ENCODE peak calls at places on chromosome 20, in eight cellular contexts. One of them, this sample, is unnamed. For H3K9me3, the result is how much of the 10 kb centered on the place peaks cover.

GRCh38 chr20:33438481-33438880 is 5.1 kb downstream of the SNTA1 start:
- DNase-seq in K562: peak
- DNase-seq in upper lobe of right lung: no peak
- DNase-seq in mucosa of descending colon: no peak
- DNase-seq in lower lobe of right lung: no peak
- DNase-seq in GM23248: no peak
- DNase-seq in naive thymus-derived CD4-positive, alpha-beta T cell: no peak
- DNase-seq in uterus: no peak
- DNase-seq in this sample: no peak

GRCh38 chr20:6665621-6666345 is 101.7 kb upstream of the BMP2 start:
- DNase-seq in K562: no peak
- DNase-seq in upper lobe of right lung: no peak
- DNase-seq in mucosa of descending colon: no peak
- DNase-seq in lower lobe of right lung: no peak
- DNase-seq in GM23248: no peak
- DNase-seq in naive thymus-derived CD4-positive, alpha-beta T cell: no peak
- DNase-seq in uterus: no peak
- DNase-seq in this sample: no peak

GRCh38 chr20:50625986-50626677 is 65.2 kb downstream of the RIPOR3 start:
- DNase-seq in K562: peak
- DNase-seq in upper lobe of right lung: no peak
- DNase-seq in mucosa of descending colon: peak
- DNase-seq in lower lobe of right lung: no peak
- DNase-seq in GM23248: peak
- DNase-seq in naive thymus-derived CD4-positive, alpha-beta T cell: no peak
- DNase-seq in uterus: peak
- DNase-seq in this sample: peak

GRCh38 chr20:48745330-48745729 is 82.5 kb downstream of the PREX1 start:
- DNase-seq in K562: no peak
- DNase-seq in upper lobe of right lung: no peak
- DNase-seq in mucosa of descending colon: no peak
- DNase-seq in lower lobe of right lung: no peak
- DNase-seq in GM23248: peak
- DNase-seq in naive thymus-derived CD4-positive, alpha-beta T cell: no peak
- DNase-seq in uterus: no peak
- DNase-seq in this sample: no peak

GRCh38 chr20:46546936-46547335 is 3.5 kb downstream of the OCSTAMP start:
- DNase-seq in K562: no peak
- DNase-seq in upper lobe of right lung: no peak
- DNase-seq in mucosa of descending colon: no peak
- DNase-seq in lower lobe of right lung: no peak
- DNase-seq in GM23248: no peak
- DNase-seq in naive thymus-derived CD4-positive, alpha-beta T cell: no peak
- DNase-seq in uterus: no peak
- DNase-seq in this sample: no peak

GRCh38 chr20:32965115-32965514 is 39.1 kb downstream of the SUN5 start:
- DNase-seq in K562: no peak
- DNase-seq in upper lobe of right lung: peak
- DNase-seq in mucosa of descending colon: no peak
- DNase-seq in lower lobe of right lung: no peak
- DNase-seq in GM23248: no peak
- DNase-seq in naive thymus-derived CD4-positive, alpha-beta T cell: no peak
- DNase-seq in uterus: no peak
- DNase-seq in this sample: no peak

GRCh38 chr20:9128586-9128985 is 59.7 kb downstream of the PLCB4 start:
- DNase-seq in K562: no peak
- DNase-seq in upper lobe of right lung: no peak
- DNase-seq in mucosa of descending colon: no peak
- DNase-seq in lower lobe of right lung: no peak
- DNase-seq in GM23248: no peak
- DNase-seq in naive thymus-derived CD4-positive, alpha-beta T cell: no peak
- DNase-seq in uterus: no peak
- DNase-seq in this sample: no peak

GRCh38 chr20:9323622-9324021 is 190.8 kb upstream of the LAMP5 start:
- DNase-seq in K562: peak
- DNase-seq in upper lobe of right lung: no peak
- DNase-seq in mucosa of descending colon: no peak
- DNase-seq in lower lobe of right lung: no peak
- DNase-seq in GM23248: peak
- DNase-seq in naive thymus-derived CD4-positive, alpha-beta T cell: no peak
- DNase-seq in uterus: no peak
- DNase-seq in this sample: peak

GRCh38 chr20:41654884-41655283 is 36.7 kb upstream of the CHD6 start:
- DNase-seq in K562: peak
- DNase-seq in upper lobe of right lung: no peak
- DNase-seq in mucosa of descending colon: peak
- DNase-seq in lower lobe of right lung: no peak
- DNase-seq in GM23248: peak
- DNase-seq in naive thymus-derived CD4-positive, alpha-beta T cell: no peak
- DNase-seq in uterus: no peak
- DNase-seq in this sample: no peak

DNA sequence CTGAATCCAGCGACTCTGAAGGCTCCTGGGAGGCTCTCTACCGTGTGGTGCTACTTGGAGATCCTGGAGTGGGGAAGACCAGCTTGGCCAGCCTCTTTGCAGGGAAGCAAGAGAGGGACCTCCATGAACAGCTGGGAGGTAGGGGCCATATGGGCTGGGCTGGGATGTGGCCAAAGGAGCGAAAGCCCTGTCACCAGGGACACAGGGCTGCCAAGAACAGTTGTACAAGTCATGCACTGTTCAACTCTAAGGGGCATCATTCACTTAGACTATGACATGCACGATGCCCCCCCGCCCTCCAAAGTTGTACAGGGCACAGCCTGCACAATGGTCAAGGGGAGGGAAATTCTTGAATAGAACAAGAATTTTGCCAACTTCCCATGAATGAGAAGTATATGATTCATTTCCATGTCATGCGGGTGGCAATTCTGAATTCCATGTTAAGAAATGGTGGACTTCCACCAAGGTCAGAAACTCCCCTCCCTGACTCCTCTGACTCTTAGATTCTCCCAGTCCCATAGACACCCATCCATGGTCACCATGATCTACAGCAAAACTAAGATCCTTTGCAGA is 1.6 kb downstream of the REM1 start:
- DNase-seq in K562: no peak
- DNase-seq in upper lobe of right lung: no peak
- DNase-seq in mucosa of descending colon: no peak
- DNase-seq in lower lobe of right lung: no peak
- DNase-seq in GM23248: no peak
- DNase-seq in naive thymus-derived CD4-positive, alpha-beta T cell: no peak
- DNase-seq in uterus: no peak
- DNase-seq in this sample: no peak
- H3K9me3 ChIP-seq in K562: under half
- H3K9me3 ChIP-seq in upper lobe of right lung: under half
- H3K9me3 ChIP-seq in mucosa of descending colon: under half
- H3K9me3 ChIP-seq in lower lobe of right lung: under half
- H3K9me3 ChIP-seq in GM23248: under half
- H3K9me3 ChIP-seq in naive thymus-derived CD4-positive, alpha-beta T cell: under half
- H3K9me3 ChIP-seq in uterus: under half
- H3K9me3 ChIP-seq in this sample: under half

GRCh38 chr20:19253316-19253715 is 40.9 kb downstream of the SLC24A3 start:
- DNase-seq in K562: no peak
- DNase-seq in upper lobe of right lung: no peak
- DNase-seq in mucosa of descending colon: no peak
- DNase-seq in lower lobe of right lung: no peak
- DNase-seq in GM23248: peak
- DNase-seq in naive thymus-derived CD4-positive, alpha-beta T cell: no peak
- DNase-seq in uterus: no peak
- DNase-seq in this sample: no peak
- H3K9me3 ChIP-seq in K562: under half
- H3K9me3 ChIP-seq in upper lobe of right lung: under half
- H3K9me3 ChIP-seq in mucosa of descending colon: under half
- H3K9me3 ChIP-seq in lower lobe of right lung: under half
- H3K9me3 ChIP-seq in GM23248: under half
- H3K9me3 ChIP-seq in naive thymus-derived CD4-positive, alpha-beta T cell: under half
- H3K9me3 ChIP-seq in uterus: under half
- H3K9me3 ChIP-seq in this sample: under half

GRCh38 chr20:43809206-43809819 is 82.5 kb upstream of the GTSF1L start:
- DNase-seq in K562: no peak
- DNase-seq in upper lobe of right lung: no peak
- DNase-seq in mucosa of descending colon: no peak
- DNase-seq in lower lobe of right lung: no peak
- DNase-seq in GM23248: no peak
- DNase-seq in naive thymus-derived CD4-positive, alpha-beta T cell: no peak
- DNase-seq in uterus: no peak
- DNase-seq in this sample: no peak
- H3K9me3 ChIP-seq in K562: under half
- H3K9me3 ChIP-seq in upper lobe of right lung: under half
- H3K9me3 ChIP-seq in mucosa of descending colon: under half
- H3K9me3 ChIP-seq in lower lobe of right lung: under half
- H3K9me3 ChIP-seq in GM23248: under half
- H3K9me3 ChIP-seq in naive thymus-derived CD4-positive, alpha-beta T cell: under half
- H3K9me3 ChIP-seq in uterus: under half
- H3K9me3 ChIP-seq in this sample: under half

GRCh38 chr20:23414526-23415188 is 6.6 kb downstream of the NAPB start:
- DNase-seq in K562: no peak
- DNase-seq in upper lobe of right lung: no peak
- DNase-seq in mucosa of descending colon: no peak
- DNase-seq in lower lobe of right lung: no peak
- DNase-seq in GM23248: no peak
- DNase-seq in naive thymus-derived CD4-positive, alpha-beta T cell: no peak
- DNase-seq in uterus: no peak
- DNase-seq in this sample: no peak
- H3K9me3 ChIP-seq in K562: under half
- H3K9me3 ChIP-seq in upper lobe of right lung: under half
- H3K9me3 ChIP-seq in mucosa of descending colon: under half
- H3K9me3 ChIP-seq in lower lobe of right lung: under half
- H3K9me3 ChIP-seq in GM23248: under half
- H3K9me3 ChIP-seq in naive thymus-derived CD4-positive, alpha-beta T cell: under half
- H3K9me3 ChIP-seq in uterus: under half
- H3K9me3 ChIP-seq in this sample: under half

GRCh38 chr20:59174975-59175374 is 11.4 kb downstream of the ZNF831 start:
- DNase-seq in K562: no peak
- DNase-seq in upper lobe of right lung: no peak
- DNase-seq in mucosa of descending colon: no peak
- DNase-seq in lower lobe of right lung: no peak
- DNase-seq in GM23248: no peak
- DNase-seq in naive thymus-derived CD4-positive, alpha-beta T cell: no peak
- DNase-seq in uterus: no peak
- DNase-seq in this sample: no peak
- H3K9me3 ChIP-seq in K562: under half
- H3K9me3 ChIP-seq in upper lobe of right lung: under half
- H3K9me3 ChIP-seq in mucosa of descending colon: under half
- H3K9me3 ChIP-seq in lower lobe of right lung: under half
- H3K9me3 ChIP-seq in GM23248: under half
- H3K9me3 ChIP-seq in naive thymus-derived CD4-positive, alpha-beta T cell: under half
- H3K9me3 ChIP-seq in uterus: under half
- H3K9me3 ChIP-seq in this sample: under half

GRCh38 chr20:59204201-59204894 is 40.7 kb downstream of the ZNF831 start:
- DNase-seq in K562: no peak
- DNase-seq in upper lobe of right lung: no peak
- DNase-seq in mucosa of descending colon: no peak
- DNase-seq in lower lobe of right lung: no peak
- DNase-seq in GM23248: no peak
- DNase-seq in naive thymus-derived CD4-positive, alpha-beta T cell: no peak
- DNase-seq in uterus: no peak
- DNase-seq in this sample: no peak
- H3K9me3 ChIP-seq in K562: under half
- H3K9me3 ChIP-seq in upper lobe of right lung: under half
- H3K9me3 ChIP-seq in mucosa of descending colon: under half
- H3K9me3 ChIP-seq in lower lobe of right lung: under half
- H3K9me3 ChIP-seq in GM23248: under half
- H3K9me3 ChIP-seq in naive thymus-derived CD4-positive, alpha-beta T cell: under half
- H3K9me3 ChIP-seq in uterus: under half
- H3K9me3 ChIP-seq in this sample: under half

GRCh38 chr20:1973921-1974440 is 19.9 kb downstream of the PDYN start:
- DNase-seq in K562: no peak
- DNase-seq in upper lobe of right lung: no peak
- DNase-seq in mucosa of descending colon: no peak
- DNase-seq in lower lobe of right lung: no peak
- DNase-seq in GM23248: no peak
- DNase-seq in naive thymus-derived CD4-positive, alpha-beta T cell: no peak
- DNase-seq in uterus: no peak
- DNase-seq in this sample: no peak

GRCh38 chr20:1968958-1969357 is 24.9 kb downstream of the PDYN start:
- DNase-seq in K562: no peak
- DNase-seq in upper lobe of right lung: no peak
- DNase-seq in mucosa of descending colon: no peak
- DNase-seq in lower lobe of right lung: no peak
- DNase-seq in GM23248: no peak
- DNase-seq in naive thymus-derived CD4-positive, alpha-beta T cell: no peak
- DNase-seq in uterus: no peak
- DNase-seq in this sample: no peak

GRCh38 chr20:1975251-1975650 is 18.6 kb downstream of the PDYN start:
- DNase-seq in K562: no peak
- DNase-seq in upper lobe of right lung: no peak
- DNase-seq in mucosa of descending colon: no peak
- DNase-seq in lower lobe of right lung: no peak
- DNase-seq in GM23248: no peak
- DNase-seq in naive thymus-derived CD4-positive, alpha-beta T cell: no peak
- DNase-seq in uterus: no peak
- DNase-seq in this sample: no peak

DNA sequence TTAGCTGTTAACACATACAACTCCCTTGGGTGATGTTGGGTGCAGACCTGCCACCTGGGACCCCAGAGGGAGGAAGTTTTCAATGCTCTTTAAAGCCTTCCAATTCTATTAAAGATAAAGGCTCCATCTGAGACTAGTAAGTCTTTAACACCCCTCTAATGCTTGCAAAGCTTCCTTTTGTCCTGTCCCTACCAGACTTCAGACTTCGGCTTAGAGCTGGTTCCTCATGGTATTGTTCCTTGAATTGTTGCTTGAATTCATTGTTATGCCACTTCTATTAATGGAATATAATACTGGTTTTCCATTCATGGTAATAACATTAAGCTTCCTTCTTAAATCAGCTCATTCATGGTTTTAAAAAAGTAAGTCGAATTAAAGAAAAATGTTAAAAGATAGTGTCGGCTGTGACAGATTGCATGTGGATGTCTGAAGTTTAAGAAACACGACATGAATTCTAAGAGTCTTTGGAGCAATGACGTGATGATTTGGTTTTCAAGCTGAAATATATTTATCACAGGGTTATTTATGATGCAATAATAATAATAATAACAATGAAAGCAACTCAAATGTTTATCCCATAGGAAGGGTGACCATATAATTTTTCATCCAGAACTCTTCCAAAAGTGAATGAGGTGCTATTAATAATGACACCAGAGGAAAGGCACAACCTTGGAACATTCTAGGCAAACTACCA is 21.8 kb downstream of the PDYN start:
- DNase-seq in K562: no peak
- DNase-seq in upper lobe of right lung: no peak
- DNase-seq in mucosa of descending colon: no peak
- DNase-seq in lower lobe of right lung: no peak
- DNase-seq in GM23248: no peak
- DNase-seq in naive thymus-derived CD4-positive, alpha-beta T cell: no peak
- DNase-seq in uterus: no peak
- DNase-seq in this sample: peak
- H3K9me3 ChIP-seq in K562: under half
- H3K9me3 ChIP-seq in upper lobe of right lung: under half
- H3K9me3 ChIP-seq in mucosa of descending colon: under half
- H3K9me3 ChIP-seq in lower lobe of right lung: under half
- H3K9me3 ChIP-seq in GM23248: under half
- H3K9me3 ChIP-seq in naive thymus-derived CD4-positive, alpha-beta T cell: under half
- H3K9me3 ChIP-seq in uterus: under half
- H3K9me3 ChIP-seq in this sample: under half

DNA sequence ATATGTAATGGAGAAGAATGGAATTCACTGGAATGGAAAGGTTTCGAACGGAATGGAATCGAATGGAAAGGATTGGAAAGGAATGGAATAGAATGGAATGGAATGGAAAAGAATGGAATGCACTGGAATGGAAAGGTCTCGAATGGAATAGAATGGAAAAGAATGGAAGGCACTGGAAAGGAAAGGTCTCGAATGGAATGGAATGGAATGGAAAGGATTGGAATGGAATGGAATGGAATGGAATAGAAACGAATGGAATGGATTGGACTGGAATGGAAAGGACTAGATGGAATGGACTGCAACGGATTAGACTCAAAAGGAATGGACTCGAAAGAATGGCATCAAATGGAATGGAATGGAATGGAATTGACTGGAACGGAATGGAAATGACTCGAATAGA is 20.5 kb upstream of the DEFB115 start:
- DNase-seq in K562: no peak
- DNase-seq in upper lobe of right lung: no peak
- DNase-seq in mucosa of descending colon: no peak
- DNase-seq in lower lobe of right lung: no peak
- DNase-seq in GM23248: no peak
- DNase-seq in naive thymus-derived CD4-positive, alpha-beta T cell: no peak
- DNase-seq in uterus: no peak
- DNase-seq in this sample: no peak
- H3K9me3 ChIP-seq in K562: under half
- H3K9me3 ChIP-seq in upper lobe of right lung: under half
- H3K9me3 ChIP-seq in mucosa of descending colon: half or more
- H3K9me3 ChIP-seq in lower lobe of right lung: half or more
- H3K9me3 ChIP-seq in GM23248: under half
- H3K9me3 ChIP-seq in naive thymus-derived CD4-positive, alpha-beta T cell: under half
- H3K9me3 ChIP-seq in uterus: under half
- H3K9me3 ChIP-seq in this sample: under half

This sample was measured in HAP-1.